ENCODE peak calls at places on chromosomes 4 and X, in ten cellular contexts. O is activated CD4-positive, CD25-positive, alpha-beta regulatory T cell; D is activated gamma-delta T cell treated with Interleukin-2 at 50 U/mL for 16 hours; C is non-pigmented ciliary epithelial cell; Q is stimulated activated CD4-positive, alpha-beta T cell treated with anti-CD3 and anti-CD28 coated beads, Interleukin-2, amount 100 ng/mL, for 48 hours; K is astrocyte of the cerebellum; P is BE2C; B is small intestine; H is adrenal gland; T is HFF-Myc. N is an unnamed sample.
A peak's percentile ranks its signal among the peaks of the same experiment; 100 is the strongest.

GRCh38 chrX:70134116-70134477 is 850 bp downstream of the IGBP1 start:
- DNase-seq in H (no peak), K (no peak), D (no peak), O (no peak), C (no peak), Q (no peak), T (no peak), P (no peak), B (peak; percentile 43), N (no peak)

GRCh38 chr4:163251204-163251603 is 81.2 kb downstream of the NPY1R start:
- DNase-seq in C (no peak), O (no peak), B (no peak), T (no peak), D (no peak), Q (no peak), H (no peak), P (no peak), K (no peak), N (no peak)

GRCh38 chr4:8893227-8893623 is 21.6 kb upstream of the HMX1 start:
- DNase-seq in H (no peak), P (no peak), B (no peak), Q (no peak), C (no peak), D (no peak), K (no peak), T (no peak), O (no peak), N (no peak)

GRCh38 chrX:55907968-55908607 is 190.5 kb downstream of the RRAGB start:
- DNase-seq in H (peak; percentile 60), T (no peak), K (no peak), Q (peak; percentile 25), D (peak; percentile 20), B (peak; percentile 58), C (no peak), O (no peak), P (peak; percentile 13), N (no peak)

GRCh38 chrX:111652719-111653118 is 28.3 kb upstream of the ALG13 start:
- DNase-seq in H (no peak), Q (no peak), D (no peak), O (no peak), P (peak; percentile 15), K (no peak), T (no peak), B (no peak), C (no peak), N (no peak)

GRCh38 chr4:56506110-56506705 is 617 bp downstream of the ARL9 start:
- DNase-seq in O (no peak), B (no peak), K (no peak), T (no peak), D (no peak), P (peak; percentile 11), C (no peak), Q (peak; percentile 6), H (no peak), N (no peak)

GRCh38 chr4:174358823-174359222 is 75.1 kb downstream of the CEP44 start:
- DNase-seq in B (no peak), K (peak; percentile 29), T (peak; percentile 26), D (no peak), H (no peak), Q (no peak), P (no peak), O (no peak), C (peak; percentile 38), N (no peak)

GRCh38 chrX:51395807-51396728 is 63.4 kb downstream of the NUDT10 start:
- DNase-seq in K (no peak), B (no peak), Q (peak; percentile 20), O (peak; percentile 6), C (no peak), P (peak; percentile 35), D (peak; percentile 41), H (peak; percentile 34), T (no peak), N (no peak)

GRCh38 chr4:38323141-38323634 is 340.8 kb upstream of the KLF3 start:
- DNase-seq in D (no peak), P (no peak), K (no peak), T (no peak), B (no peak), O (no peak), Q (no peak), H (no peak), C (no peak), N (no peak)

GRCh38 chr4:134812611-134813010 is 611.0 kb upstream of the PABPC4L start:
- DNase-seq in C (peak; percentile 45), K (no peak), P (no peak), B (no peak), Q (no peak), D (no peak), T (no peak), H (no peak), O (no peak), N (no peak)

GRCh38 chr4:3188118-3188517 is 60.8 kb upstream of the MSANTD1 start:
- DNase-seq in B (no peak), P (no peak), H (no peak), D (no peak), K (no peak), C (no peak), O (no peak), T (no peak), Q (no peak), N (no peak)

GRCh38 chrX:22922961-22923360 is 76.8 kb upstream of the DDX53 start:
- DNase-seq in T (no peak), K (peak; percentile 50), Q (no peak), O (no peak), C (peak; percentile 37), D (no peak), P (no peak), B (no peak), H (peak; percentile 34), N (no peak)

GRCh38 chrX:132786217-132786616 is 172.2 kb downstream of the HS6ST2 start:
- DNase-seq in O (no peak), D (no peak), C (no peak), K (peak; percentile 4), T (no peak), B (no peak), P (no peak), Q (no peak), H (no peak), N (no peak)

GRCh38 chr4:2251795-2252529 is 9.9 kb downstream of the MXD4 start:
- DNase-seq in H (no peak), B (no peak), Q (no peak), C (no peak), P (peak; percentile 6), D (peak; percentile 4), T (no peak), O (no peak), K (no peak), N (no peak)

GRCh38 chr4:183960021-183960420 is 54.9 kb downstream of the STOX2 start:
- DNase-seq in K (peak; percentile 83), T (peak; percentile 2), H (peak; percentile 75), B (peak; percentile 69), C (no peak), O (no peak), Q (no peak), D (no peak), P (peak; percentile 88), N (no peak)

GRCh38 chr4:65943076-65943475 is 272.8 kb upstream of the EPHA5 start:
- DNase-seq in T (no peak), P (peak; percentile 22), D (no peak), K (peak; percentile 69), Q (no peak), H (no peak), C (peak; percentile 81), B (no peak), O (no peak), N (peak; percentile 0)